ENCODE peak calls at places on chromosome X, in eight cellular contexts. M, S, A, L, Q, X, P and F are unnamed samples.

GRCh38 chrX:113390531-113390930 is 549.9 kb upstream of the AMOT start:
- DNase-seq in M (no peak), S (no peak), A (peak), L (no peak), Q (no peak), X (no peak), P (no peak), F (no peak)

GRCh38 chrX:97306771-97307470 is 423.2 kb downstream of the RPA4 start:
- DNase-seq in M (no peak), S (no peak), A (no peak), L (peak), Q (no peak), X (no peak), P (no peak), F (no peak)

GRCh38 chrX:118872102-118872566 is 48.5 kb downstream of the ZCCHC12 start:
- DNase-seq in M (no peak), S (no peak), A (no peak), L (peak), Q (no peak), X (no peak), P (no peak), F (no peak)

GRCh38 chrX:140712413-140713173 is 3.0 kb downstream of the LINC00632 start:
- DNase-seq in M (no peak), S (no peak), A (no peak), L (peak), Q (no peak), X (no peak), P (no peak), F (no peak)

GRCh38 chrX:101385795-101386541 is at the start of gene BTK:
- DNase-seq in M (no peak), S (peak), A (no peak), L (no peak), Q (no peak), X (no peak), P (no peak), F (no peak)

GRCh38 chrX:103063191-103063845 is 653 bp downstream of the BEX1 start:
- DNase-seq in M (no peak), S (no peak), A (peak), L (peak), Q (peak), X (no peak), P (no peak), F (no peak)

GRCh38 chrX:143648705-143649104 is 12.8 kb upstream of the SLITRK4 start:
- DNase-seq in M (no peak), S (no peak), A (peak), L (no peak), Q (peak), X (no peak), P (no peak), F (no peak)

GRCh38 chrX:17374619-17375360 is at the start of gene NHS:
- DNase-seq in M (peak), S (no peak), A (no peak), L (peak), Q (no peak), X (no peak), P (no peak), F (peak)

GRCh38 chrX:13742397-13743176 is 8.0 kb downstream of the OFD1 start:
- DNase-seq in M (no peak), S (peak), A (peak), L (no peak), Q (no peak), X (no peak), P (no peak), F (no peak)

GRCh38 chrX:129540725-129541184 is 696 bp downstream of the OCRL start:
- DNase-seq in M (peak), S (no peak), A (no peak), L (peak), Q (no peak), X (no peak), P (no peak), F (no peak)

GRCh38 chrX:25003066-25003849 is 12.5 kb downstream of the ARX start:
- DNase-seq in M (no peak), S (no peak), A (no peak), L (no peak), Q (no peak), X (no peak), P (no peak), F (no peak)

GRCh38 chrX:129653181-129653984 is 1.4 kb downstream of the APLN start:
- DNase-seq in M (no peak), S (no peak), A (no peak), L (no peak), Q (no peak), X (no peak), P (no peak), F (no peak)